ENCODE peak calls at places on chromosomes 2 and 18, in six cellular contexts. V is HepG2, Y is HCT116, K is K562, W is GM12878, B is H1. U is an unnamed sample.

GRCh38 chr2:55051026-55051866 is 995 bp upstream of the RTN4 start:
- DNase-seq in B (peak), Y (peak), W (no peak), K (peak), V (peak), U (peak)

GRCh38 chr2:194539436-194539835 is 1117.6 kb upstream of the SLC39A10 start:
- DNase-seq in W (no peak), V (no peak), B (peak), K (no peak), Y (no peak), U (no peak)

GRCh38 chr2:135113322-135113721 is 61.2 kb downstream of the RAB3GAP1 start:
- DNase-seq in V (no peak), B (no peak), Y (no peak), W (no peak), K (no peak), U (no peak)

GRCh38 chr2:47299555-47299954 is 103.4 kb upstream of the MSH2 start:
- DNase-seq in K (peak), V (no peak), W (no peak), Y (no peak), B (no peak), U (no peak)

GRCh38 chr2:238362611-238363010 is 42.3 kb downstream of the TRAF3IP1 start:
- DNase-seq in V (no peak), K (no peak), Y (no peak), W (no peak), B (no peak), U (no peak)

GRCh38 chr2:26770986-26771586 is 7.0 kb downstream of the SLC35F6 start:
- DNase-seq in K (no peak), B (no peak), Y (no peak), V (peak), W (no peak), U (peak)

GRCh38 chr2:505931-506330 is 171.3 kb downstream of the TMEM18 start:
- DNase-seq in V (no peak), K (no peak), W (no peak), Y (no peak), B (no peak), U (no peak)

GRCh38 chr2:109330056-109330455 is 201.1 kb downstream of the SH3RF3 start:
- DNase-seq in B (no peak), K (no peak), W (no peak), Y (no peak), V (no peak), U (no peak)

GRCh38 chr2:111701266-111701665 is 182.7 kb downstream of the ANAPC1 start:
- DNase-seq in V (no peak), Y (no peak), W (no peak), K (no peak), B (no peak), U (no peak)

GRCh38 chr2:223549215-223549614 is 52.9 kb downstream of the SCG2 start:
- DNase-seq in W (no peak), K (no peak), B (no peak), Y (peak), V (peak), U (peak)

GRCh38 chr2:3595985-3596384 is 1.1 kb downstream of the COLEC11 start:
- DNase-seq in B (no peak), V (no peak), W (no peak), Y (no peak), K (peak), U (peak)

GRCh38 chr2:9664365-9664764 is 33.6 kb upstream of the YWHAQ start:
- DNase-seq in V (no peak), K (no peak), W (no peak), B (no peak), Y (no peak), U (no peak)

GRCh38 chr2:161063074-161063945 is 96.9 kb upstream of the TANK start:
- DNase-seq in W (peak), Y (peak), V (peak), B (peak), K (peak), U (peak)
- TF ChIP-seq YY1 in W (peak), Y (no peak), V (no peak), B (no peak), K (no peak), U (no peak)

DNA sequence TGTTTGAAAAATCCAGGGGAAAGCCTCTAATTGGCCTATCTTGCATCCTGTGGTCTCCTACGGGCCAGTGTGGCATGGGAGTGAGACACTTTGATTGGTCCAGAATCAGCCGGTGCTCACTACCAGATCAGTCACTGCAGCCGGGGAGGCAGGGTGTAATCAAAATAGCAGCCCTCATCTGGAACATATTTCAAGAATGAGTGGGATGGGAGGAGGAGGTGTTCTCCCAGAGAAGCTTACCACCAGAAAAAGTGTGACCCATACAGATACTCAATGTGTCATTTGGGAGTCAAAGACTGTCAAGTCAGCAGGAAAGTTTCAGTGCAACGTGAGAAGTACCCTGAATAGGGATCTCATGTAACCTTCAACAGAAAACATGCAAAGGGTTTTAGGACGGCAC is 393.9 kb upstream of the SLC14A2 start:
- DNase-seq in Y (no peak), W (no peak), V (no peak), K (no peak), B (no peak), U (no peak)
- TF ChIP-seq YY1 in Y (no peak), W (no peak), V (no peak), K (no peak), B (no peak), U (no peak)

GRCh38 chr18:76493213-76494107 is 1.6 kb downstream of the ZNF516 start:
- DNase-seq in V (peak), Y (no peak), W (no peak), B (no peak), K (peak), U (peak)

GRCh38 chr18:76496200-76496890 is 1.3 kb upstream of the ZNF516 start:
- DNase-seq in V (peak), Y (no peak), W (no peak), B (no peak), K (no peak), U (peak)

GRCh38 chr18:76495435-76496199 is 575 bp upstream of the ZNF516 start:
- DNase-seq in K (no peak), B (no peak), Y (no peak), V (peak), W (no peak), U (peak)

GRCh38 chr18:76494181-76494540 is 881 bp downstream of the ZNF516 start:
- DNase-seq in B (no peak), Y (no peak), K (no peak), W (no peak), V (peak), U (peak)

DNA sequence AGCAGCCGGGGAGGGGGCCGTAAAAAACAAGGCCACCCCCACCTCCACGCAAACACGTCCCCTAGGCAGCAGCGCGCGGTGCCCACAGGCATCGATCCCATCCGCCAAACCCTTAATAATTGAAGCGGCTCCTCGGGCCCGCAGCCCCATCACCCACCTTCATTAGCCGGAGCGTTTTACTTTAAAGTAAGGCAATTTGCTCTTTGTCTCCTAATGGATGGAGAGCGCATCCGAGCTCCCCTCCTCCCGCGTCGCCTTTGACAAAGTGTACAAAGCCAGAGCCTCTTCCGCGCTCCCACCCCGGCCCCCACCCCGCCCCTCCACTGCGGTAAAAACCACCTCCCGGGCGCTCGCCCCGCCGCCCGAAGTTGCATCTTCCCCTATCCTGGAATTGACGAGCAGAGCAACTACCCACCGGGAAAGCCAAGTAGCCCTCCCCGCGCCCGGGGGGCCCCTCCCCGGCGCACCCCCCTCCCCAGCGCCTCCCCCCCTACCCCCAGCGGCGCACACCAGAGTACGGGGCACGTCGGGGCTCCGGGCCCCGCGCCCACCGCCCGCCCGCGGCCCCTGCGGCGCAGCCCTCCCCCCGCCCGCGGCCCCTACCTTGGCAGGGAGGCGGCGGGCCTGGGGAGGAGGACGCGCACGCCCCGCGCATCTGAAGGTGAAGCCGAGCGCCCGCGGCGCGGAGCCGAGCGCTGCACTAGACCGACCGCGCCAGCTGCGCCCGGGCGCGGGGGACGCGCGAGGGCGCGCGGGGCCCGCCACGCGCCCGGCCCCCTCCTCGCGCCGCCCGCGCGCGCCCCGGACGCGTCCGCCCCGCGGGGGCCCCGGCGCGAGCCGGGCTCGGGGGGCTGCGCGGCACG is at the start of gene ZNF516:
- DNase-seq in B (no peak), W (no peak), Y (no peak), V (peak), K (no peak), U (peak)
- TF ChIP-seq YY1 in B (no peak), W (no peak), Y (no peak), V (no peak), K (no peak), U (no peak)

GRCh38 chr18:3777719-3778118 is 327.7 kb downstream of the TGIF1 start:
- DNase-seq in K (no peak), B (no peak), V (no peak), W (no peak), Y (no peak), U (no peak)
- TF ChIP-seq YY1 in K (no peak), B (no peak), V (no peak), W (no peak), Y (no peak), U (no peak)

GRCh38 chr2:88694015-88694414 is 2.5 kb downstream of the RPIA start:
- DNase-seq in Y (no peak), B (no peak), V (no peak), W (no peak), K (no peak), U (no peak)

GRCh38 chr2:88690591-88691338 is 708 bp upstream of the RPIA start:
- DNase-seq in V (peak), K (peak), B (no peak), W (no peak), Y (peak), U (peak)

GRCh38 chr2:88692187-88692586 is 714 bp downstream of the RPIA start:
- DNase-seq in Y (no peak), B (no peak), V (peak), K (peak), W (no peak), U (peak)

GRCh38 chr2:88687384-88687783 is 4.1 kb upstream of the RPIA start:
- DNase-seq in W (no peak), Y (no peak), B (no peak), K (no peak), V (no peak), U (no peak)

GRCh38 chr2:88691339-88692183 is at the start of gene RPIA:
- DNase-seq in V (peak), K (peak), W (peak), B (peak), Y (peak), U (peak)
- TF ChIP-seq YY1 in V (no peak), K (no peak), W (peak), B (no peak), Y (peak), U (peak)

DNA sequence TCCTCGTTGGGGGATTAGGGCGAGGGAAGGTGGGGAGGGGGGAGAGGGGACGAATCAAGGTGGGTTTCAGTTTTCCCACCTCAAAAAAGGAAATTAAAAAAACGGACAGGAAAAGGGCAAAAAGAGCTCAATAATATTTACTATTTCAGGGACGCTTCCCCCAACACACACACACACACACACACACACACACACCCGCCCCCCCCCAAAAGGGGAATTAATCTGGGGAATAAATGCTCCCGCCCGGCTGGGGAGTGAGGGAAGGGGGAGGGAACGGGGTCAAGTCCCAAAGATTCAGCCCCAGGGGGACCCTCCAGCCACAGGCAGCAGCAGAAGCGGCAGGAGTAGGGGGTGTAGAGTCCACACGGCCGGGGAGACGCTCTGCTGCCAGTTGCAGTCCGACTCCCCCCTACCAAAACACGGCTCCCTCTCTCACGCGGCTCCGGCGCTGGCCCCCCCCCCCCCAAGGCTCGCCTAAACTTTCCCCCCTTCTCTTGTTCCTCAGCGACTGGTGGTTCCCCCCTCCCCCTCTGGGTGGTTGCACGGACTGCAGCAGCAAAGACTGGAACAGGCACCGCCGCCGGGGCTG is 472 bp downstream of the XPO1 start:
- DNase-seq in W (no peak), V (no peak), K (no peak), B (no peak), Y (no peak), U (no peak)
- TF ChIP-seq YY1 in W (no peak), V (no peak), K (no peak), B (no peak), Y (no peak), U (no peak)

GRCh38 chr2:20042531-20042930 is 8.9 kb downstream of the LAPTM4A start:
- DNase-seq in B (no peak), W (no peak), V (no peak), Y (no peak), K (no peak), U (no peak)
- TF ChIP-seq YY1 in B (no peak), W (no peak), V (no peak), Y (no peak), K (no peak), U (no peak)